ENCODE peak calls at places on chromosomes 4 and X, in ten cellular contexts. One of them, this sample, is unnamed.

GRCh38 chr4:62709618-62710252 is 1509.6 kb downstream of the ADGRL3 start:
- DNase-seq in WERI-Rb-1: no peak
- DNase-seq in stimulated activated CD8-positive, alpha-beta memory T cell treated with anti-CD3 and anti-CD28 coated beads, Interleukin-4, amount 100 ng/mL, for 4 hours: no peak
- DNase-seq in RWPE1: peak; percentile 11
- DNase-seq in IMR-90: peak; percentile 0
- DNase-seq in brain microvascular endothelial cell: peak; percentile 24
- DNase-seq in GM13977: peak; percentile 27
- DNase-seq in mesothelial cell of epicardium: no peak
- DNase-seq in T-helper 9 cell: no peak
- DNase-seq in cardiac fibroblast: peak; percentile 57
- DNase-seq in this sample: no peak

GRCh38 chr4:180028682-180029081 is 2214.5 kb upstream of the TENM3 start:
- DNase-seq in IMR-90: peak; percentile 55
- DNase-seq in brain microvascular endothelial cell: no peak
- DNase-seq in stimulated activated CD8-positive, alpha-beta memory T cell treated with anti-CD3 and anti-CD28 coated beads, Interleukin-4, amount 100 ng/mL, for 4 hours: no peak
- DNase-seq in RWPE1: no peak
- DNase-seq in GM13977: no peak
- DNase-seq in mesothelial cell of epicardium: peak; percentile 50
- DNase-seq in cardiac fibroblast: peak; percentile 1
- DNase-seq in T-helper 9 cell: no peak
- DNase-seq in WERI-Rb-1: peak; percentile 77
- DNase-seq in this sample: no peak

GRCh38 chrX:116873678-116874077 is 410.9 kb upstream of the CT83 start:
- DNase-seq in RWPE1: peak; percentile 59
- DNase-seq in T-helper 9 cell: no peak
- DNase-seq in WERI-Rb-1: no peak
- DNase-seq in mesothelial cell of epicardium: no peak
- DNase-seq in cardiac fibroblast: peak; percentile 36
- DNase-seq in brain microvascular endothelial cell: peak; percentile 37
- DNase-seq in stimulated activated CD8-positive, alpha-beta memory T cell treated with anti-CD3 and anti-CD28 coated beads, Interleukin-4, amount 100 ng/mL, for 4 hours: no peak
- DNase-seq in GM13977: no peak
- DNase-seq in IMR-90: no peak
- DNase-seq in this sample: no peak

GRCh38 chrX:122868626-122869025 is 315.5 kb upstream of the GRIA3 start:
- DNase-seq in mesothelial cell of epicardium: no peak
- DNase-seq in cardiac fibroblast: no peak
- DNase-seq in WERI-Rb-1: no peak
- DNase-seq in stimulated activated CD8-positive, alpha-beta memory T cell treated with anti-CD3 and anti-CD28 coated beads, Interleukin-4, amount 100 ng/mL, for 4 hours: no peak
- DNase-seq in T-helper 9 cell: no peak
- DNase-seq in RWPE1: no peak
- DNase-seq in GM13977: no peak
- DNase-seq in brain microvascular endothelial cell: no peak
- DNase-seq in IMR-90: no peak
- DNase-seq in this sample: no peak

GRCh38 chrX:64204701-64205440 is 637 bp downstream of the AMER1 start:
- DNase-seq in RWPE1: peak; percentile 27
- DNase-seq in stimulated activated CD8-positive, alpha-beta memory T cell treated with anti-CD3 and anti-CD28 coated beads, Interleukin-4, amount 100 ng/mL, for 4 hours: no peak
- DNase-seq in brain microvascular endothelial cell: no peak
- DNase-seq in WERI-Rb-1: peak; percentile 40
- DNase-seq in cardiac fibroblast: peak; percentile 26
- DNase-seq in mesothelial cell of epicardium: peak; percentile 48
- DNase-seq in IMR-90: peak; percentile 19
- DNase-seq in T-helper 9 cell: peak; percentile 3
- DNase-seq in GM13977: peak; percentile 60
- DNase-seq in this sample: peak; percentile 72

GRCh38 chr4:13325744-13326143 is 158.4 kb downstream of the RAB28 start:
- DNase-seq in mesothelial cell of epicardium: no peak
- DNase-seq in cardiac fibroblast: no peak
- DNase-seq in WERI-Rb-1: no peak
- DNase-seq in stimulated activated CD8-positive, alpha-beta memory T cell treated with anti-CD3 and anti-CD28 coated beads, Interleukin-4, amount 100 ng/mL, for 4 hours: no peak
- DNase-seq in GM13977: no peak
- DNase-seq in brain microvascular endothelial cell: no peak
- DNase-seq in T-helper 9 cell: no peak
- DNase-seq in IMR-90: no peak
- DNase-seq in RWPE1: no peak
- DNase-seq in this sample: no peak

GRCh38 chr4:148238086-148238485 is 204.1 kb downstream of the NR3C2 start:
- DNase-seq in mesothelial cell of epicardium: no peak
- DNase-seq in GM13977: no peak
- DNase-seq in stimulated activated CD8-positive, alpha-beta memory T cell treated with anti-CD3 and anti-CD28 coated beads, Interleukin-4, amount 100 ng/mL, for 4 hours: no peak
- DNase-seq in WERI-Rb-1: no peak
- DNase-seq in brain microvascular endothelial cell: no peak
- DNase-seq in RWPE1: no peak
- DNase-seq in cardiac fibroblast: peak; percentile 77
- DNase-seq in T-helper 9 cell: no peak
- DNase-seq in IMR-90: no peak
- DNase-seq in this sample: no peak

GRCh38 chr4:100977746-100978397 is 369.5 kb downstream of the PPP3CA start:
- DNase-seq in stimulated activated CD8-positive, alpha-beta memory T cell treated with anti-CD3 and anti-CD28 coated beads, Interleukin-4, amount 100 ng/mL, for 4 hours: no peak
- DNase-seq in cardiac fibroblast: no peak
- DNase-seq in T-helper 9 cell: no peak
- DNase-seq in mesothelial cell of epicardium: no peak
- DNase-seq in WERI-Rb-1: no peak
- DNase-seq in IMR-90: no peak
- DNase-seq in RWPE1: no peak
- DNase-seq in GM13977: no peak
- DNase-seq in brain microvascular endothelial cell: no peak
- DNase-seq in this sample: no peak

GRCh38 chr4:88661724-88662123 is 35.9 kb downstream of the NAP1L5 start:
- DNase-seq in T-helper 9 cell: no peak
- DNase-seq in GM13977: no peak
- DNase-seq in mesothelial cell of epicardium: no peak
- DNase-seq in WERI-Rb-1: no peak
- DNase-seq in RWPE1: peak; percentile 40
- DNase-seq in IMR-90: peak; percentile 88
- DNase-seq in brain microvascular endothelial cell: peak; percentile 66
- DNase-seq in cardiac fibroblast: peak; percentile 91
- DNase-seq in stimulated activated CD8-positive, alpha-beta memory T cell treated with anti-CD3 and anti-CD28 coated beads, Interleukin-4, amount 100 ng/mL, for 4 hours: no peak
- DNase-seq in this sample: no peak

GRCh38 chr4:11366859-11367258 is 61.8 kb downstream of the HS3ST1 start:
- DNase-seq in RWPE1: no peak
- DNase-seq in WERI-Rb-1: no peak
- DNase-seq in GM13977: no peak
- DNase-seq in cardiac fibroblast: no peak
- DNase-seq in stimulated activated CD8-positive, alpha-beta memory T cell treated with anti-CD3 and anti-CD28 coated beads, Interleukin-4, amount 100 ng/mL, for 4 hours: no peak
- DNase-seq in T-helper 9 cell: no peak
- DNase-seq in mesothelial cell of epicardium: no peak
- DNase-seq in IMR-90: no peak
- DNase-seq in brain microvascular endothelial cell: no peak
- DNase-seq in this sample: no peak

GRCh38 chr4:2818351-2818939 is 25.2 kb upstream of the ADD1 start:
- DNase-seq in GM13977: no peak
- DNase-seq in WERI-Rb-1: peak; percentile 38
- DNase-seq in T-helper 9 cell: no peak
- DNase-seq in brain microvascular endothelial cell: no peak
- DNase-seq in IMR-90: no peak
- DNase-seq in stimulated activated CD8-positive, alpha-beta memory T cell treated with anti-CD3 and anti-CD28 coated beads, Interleukin-4, amount 100 ng/mL, for 4 hours: no peak
- DNase-seq in cardiac fibroblast: no peak
- DNase-seq in RWPE1: no peak
- DNase-seq in mesothelial cell of epicardium: peak; percentile 55
- DNase-seq in this sample: no peak

GRCh38 chr4:45215976-45216542 is 489.7 kb upstream of the GNPDA2 start:
- DNase-seq in T-helper 9 cell: no peak
- DNase-seq in mesothelial cell of epicardium: no peak
- DNase-seq in brain microvascular endothelial cell: no peak
- DNase-seq in RWPE1: no peak
- DNase-seq in WERI-Rb-1: no peak
- DNase-seq in IMR-90: no peak
- DNase-seq in stimulated activated CD8-positive, alpha-beta memory T cell treated with anti-CD3 and anti-CD28 coated beads, Interleukin-4, amount 100 ng/mL, for 4 hours: no peak
- DNase-seq in GM13977: no peak
- DNase-seq in cardiac fibroblast: no peak
- DNase-seq in this sample: no peak

This sample was measured in type B pancreatic cell.